ENCODE peak calls at places on chromosomes 16 and 17, in ten cellular contexts. One of them, this sample, is unnamed.

GRCh38 chr17:32518856-32519768 is 32.3 kb downstream of the CDK5R1 start:
- DNase-seq in NCI-H2029: peak; percentile 70
- DNase-seq in islet precursor cell: peak; percentile 96
- DNase-seq in AG04449: no peak
- DNase-seq in retinal pigment epithelial cell: no peak
- DNase-seq in hypothalamus: no peak
- DNase-seq in activated T-cell treated with anti-CD3 and anti-CD28 coated beads, Interleukin-2, amount 50 U/mL, for 72 hours: peak; percentile 73
- DNase-seq in cerebellar nuclear complex: no peak
- DNase-seq in HT1080: peak; percentile 30
- DNase-seq in lower lobe of right lung: peak; percentile 56
- DNase-seq in this sample: no peak

GRCh38 chr16:8063151-8063550 is 527.2 kb downstream of the TMEM114 start:
- DNase-seq in NCI-H2029: no peak
- DNase-seq in islet precursor cell: no peak
- DNase-seq in AG04449: no peak
- DNase-seq in retinal pigment epithelial cell: no peak
- DNase-seq in hypothalamus: no peak
- DNase-seq in activated T-cell treated with anti-CD3 and anti-CD28 coated beads, Interleukin-2, amount 50 U/mL, for 72 hours: no peak
- DNase-seq in cerebellar nuclear complex: no peak
- DNase-seq in HT1080: peak; percentile 33
- DNase-seq in lower lobe of right lung: no peak
- DNase-seq in this sample: no peak

GRCh38 chr17:39632153-39632941 is 4.6 kb upstream of the STARD3 start:
- DNase-seq in NCI-H2029: peak; percentile 39
- DNase-seq in islet precursor cell: no peak
- DNase-seq in AG04449: no peak
- DNase-seq in retinal pigment epithelial cell: no peak
- DNase-seq in hypothalamus: no peak
- DNase-seq in activated T-cell treated with anti-CD3 and anti-CD28 coated beads, Interleukin-2, amount 50 U/mL, for 72 hours: no peak
- DNase-seq in cerebellar nuclear complex: no peak
- DNase-seq in HT1080: no peak
- DNase-seq in lower lobe of right lung: no peak
- DNase-seq in this sample: no peak

GRCh38 chr17:77580956-77581355 is 377.5 kb upstream of the TNRC6C start:
- DNase-seq in NCI-H2029: no peak
- DNase-seq in islet precursor cell: no peak
- DNase-seq in AG04449: no peak
- DNase-seq in retinal pigment epithelial cell: no peak
- DNase-seq in hypothalamus: no peak
- DNase-seq in activated T-cell treated with anti-CD3 and anti-CD28 coated beads, Interleukin-2, amount 50 U/mL, for 72 hours: no peak
- DNase-seq in cerebellar nuclear complex: no peak
- DNase-seq in HT1080: no peak
- DNase-seq in lower lobe of right lung: peak; percentile 16
- DNase-seq in this sample: no peak

GRCh38 chr17:80948091-80948960 is 43.3 kb upstream of the CHMP6 start:
- DNase-seq in NCI-H2029: no peak
- DNase-seq in islet precursor cell: no peak
- DNase-seq in AG04449: no peak
- DNase-seq in retinal pigment epithelial cell: no peak
- DNase-seq in hypothalamus: no peak
- DNase-seq in activated T-cell treated with anti-CD3 and anti-CD28 coated beads, Interleukin-2, amount 50 U/mL, for 72 hours: no peak
- DNase-seq in cerebellar nuclear complex: no peak
- DNase-seq in HT1080: no peak
- DNase-seq in lower lobe of right lung: peak; percentile 47
- DNase-seq in this sample: no peak

GRCh38 chr16:67783353-67783725 is 23.0 kb downstream of the RANBP10 start:
- DNase-seq in NCI-H2029: no peak
- DNase-seq in islet precursor cell: no peak
- DNase-seq in AG04449: no peak
- DNase-seq in retinal pigment epithelial cell: no peak
- DNase-seq in hypothalamus: no peak
- DNase-seq in activated T-cell treated with anti-CD3 and anti-CD28 coated beads, Interleukin-2, amount 50 U/mL, for 72 hours: no peak
- DNase-seq in cerebellar nuclear complex: no peak
- DNase-seq in HT1080: no peak
- DNase-seq in lower lobe of right lung: no peak
- DNase-seq in this sample: no peak

GRCh38 chr16:8572919-8573724 is 17.2 kb downstream of the TMEM114 start:
- DNase-seq in NCI-H2029: no peak
- DNase-seq in islet precursor cell: peak; percentile 71
- DNase-seq in AG04449: no peak
- DNase-seq in retinal pigment epithelial cell: no peak
- DNase-seq in hypothalamus: no peak
- DNase-seq in activated T-cell treated with anti-CD3 and anti-CD28 coated beads, Interleukin-2, amount 50 U/mL, for 72 hours: peak; percentile 22
- DNase-seq in cerebellar nuclear complex: no peak
- DNase-seq in HT1080: peak; percentile 27
- DNase-seq in lower lobe of right lung: no peak
- DNase-seq in this sample: peak; percentile 59

GRCh38 chr17:59811209-59811608 is 81.5 kb downstream of the TUBD1 start:
- DNase-seq in NCI-H2029: no peak
- DNase-seq in islet precursor cell: no peak
- DNase-seq in AG04449: no peak
- DNase-seq in retinal pigment epithelial cell: peak; percentile 74
- DNase-seq in hypothalamus: no peak
- DNase-seq in activated T-cell treated with anti-CD3 and anti-CD28 coated beads, Interleukin-2, amount 50 U/mL, for 72 hours: no peak
- DNase-seq in cerebellar nuclear complex: no peak
- DNase-seq in HT1080: no peak
- DNase-seq in lower lobe of right lung: no peak
- DNase-seq in this sample: no peak

GRCh38 chr17:35046245-35046644 is 17.3 kb downstream of the RFFL start:
- DNase-seq in NCI-H2029: no peak
- DNase-seq in islet precursor cell: no peak
- DNase-seq in AG04449: no peak
- DNase-seq in retinal pigment epithelial cell: no peak
- DNase-seq in hypothalamus: no peak
- DNase-seq in activated T-cell treated with anti-CD3 and anti-CD28 coated beads, Interleukin-2, amount 50 U/mL, for 72 hours: no peak
- DNase-seq in cerebellar nuclear complex: no peak
- DNase-seq in HT1080: no peak
- DNase-seq in lower lobe of right lung: no peak
- DNase-seq in this sample: no peak

GRCh38 chr17:34487616-34488015 is 91.8 kb upstream of the TMEM132E start:
- DNase-seq in NCI-H2029: no peak
- DNase-seq in islet precursor cell: peak; percentile 66
- DNase-seq in AG04449: no peak
- DNase-seq in retinal pigment epithelial cell: no peak
- DNase-seq in hypothalamus: no peak
- DNase-seq in activated T-cell treated with anti-CD3 and anti-CD28 coated beads, Interleukin-2, amount 50 U/mL, for 72 hours: no peak
- DNase-seq in cerebellar nuclear complex: no peak
- DNase-seq in HT1080: no peak
- DNase-seq in lower lobe of right lung: no peak
- DNase-seq in this sample: no peak

GRCh38 chr17:45703348-45703747 is 80.8 kb upstream of the CRHR1 start:
- DNase-seq in NCI-H2029: no peak
- DNase-seq in islet precursor cell: no peak
- DNase-seq in AG04449: no peak
- DNase-seq in retinal pigment epithelial cell: no peak
- DNase-seq in hypothalamus: no peak
- DNase-seq in activated T-cell treated with anti-CD3 and anti-CD28 coated beads, Interleukin-2, amount 50 U/mL, for 72 hours: no peak
- DNase-seq in cerebellar nuclear complex: no peak
- DNase-seq in HT1080: no peak
- DNase-seq in lower lobe of right lung: no peak
- DNase-seq in this sample: no peak

GRCh38 chr17:74639704-74640142 is 16.2 kb upstream of the CD300E start:
- DNase-seq in NCI-H2029: no peak
- DNase-seq in islet precursor cell: no peak
- DNase-seq in AG04449: no peak
- DNase-seq in retinal pigment epithelial cell: no peak
- DNase-seq in hypothalamus: no peak
- DNase-seq in activated T-cell treated with anti-CD3 and anti-CD28 coated beads, Interleukin-2, amount 50 U/mL, for 72 hours: peak; percentile 1
- DNase-seq in cerebellar nuclear complex: no peak
- DNase-seq in HT1080: no peak
- DNase-seq in lower lobe of right lung: peak; percentile 51
- DNase-seq in this sample: no peak

GRCh38 chr16:19008245-19008644 is 24.5 kb downstream of the TMC7 start:
- DNase-seq in NCI-H2029: no peak
- DNase-seq in islet precursor cell: peak; percentile 94
- DNase-seq in AG04449: no peak
- DNase-seq in retinal pigment epithelial cell: no peak
- DNase-seq in hypothalamus: no peak
- DNase-seq in activated T-cell treated with anti-CD3 and anti-CD28 coated beads, Interleukin-2, amount 50 U/mL, for 72 hours: no peak
- DNase-seq in cerebellar nuclear complex: no peak
- DNase-seq in HT1080: peak; percentile 79
- DNase-seq in lower lobe of right lung: no peak
- DNase-seq in this sample: peak; percentile 18

GRCh38 chr17:29358421-29358820 is 31.7 kb upstream of the TAOK1 start:
- DNase-seq in NCI-H2029: no peak
- DNase-seq in islet precursor cell: no peak
- DNase-seq in AG04449: no peak
- DNase-seq in retinal pigment epithelial cell: no peak
- DNase-seq in hypothalamus: no peak
- DNase-seq in activated T-cell treated with anti-CD3 and anti-CD28 coated beads, Interleukin-2, amount 50 U/mL, for 72 hours: no peak
- DNase-seq in cerebellar nuclear complex: no peak
- DNase-seq in HT1080: peak; percentile 59
- DNase-seq in lower lobe of right lung: no peak
- DNase-seq in this sample: no peak

GRCh38 chr17:77455111-77455877 is 314.5 kb downstream of the SEC14L1 start:
- DNase-seq in NCI-H2029: no peak
- DNase-seq in islet precursor cell: peak; percentile 81
- DNase-seq in AG04449: no peak
- DNase-seq in retinal pigment epithelial cell: peak; percentile 90
- DNase-seq in hypothalamus: no peak
- DNase-seq in activated T-cell treated with anti-CD3 and anti-CD28 coated beads, Interleukin-2, amount 50 U/mL, for 72 hours: peak; percentile 59
- DNase-seq in cerebellar nuclear complex: no peak
- DNase-seq in HT1080: no peak
- DNase-seq in lower lobe of right lung: no peak
- DNase-seq in this sample: no peak

GRCh38 chr16:73176577-73177013 is 128.7 kb upstream of the ZFHX3 start:
- DNase-seq in NCI-H2029: no peak
- DNase-seq in islet precursor cell: peak; percentile 63
- DNase-seq in AG04449: peak; percentile 90
- DNase-seq in retinal pigment epithelial cell: peak; percentile 45
- DNase-seq in hypothalamus: no peak
- DNase-seq in activated T-cell treated with anti-CD3 and anti-CD28 coated beads, Interleukin-2, amount 50 U/mL, for 72 hours: no peak
- DNase-seq in cerebellar nuclear complex: no peak
- DNase-seq in HT1080: peak; percentile 84
- DNase-seq in lower lobe of right lung: no peak
- DNase-seq in this sample: peak; percentile 82